ENCODE peak calls at places on chromosomes 7 and 10, in ten cellular contexts. One of them, this sample, is unnamed.

GRCh38 chr10:6399879-6400278 is 180.2 kb downstream of the PRKCQ start:
- DNase-seq in HFFc6: no peak
- DNase-seq in Calu3: peak
- DNase-seq in BJ: no peak
- DNase-seq in dorsolateral prefrontal cortex: no peak
- DNase-seq in body of pancreas: no peak
- DNase-seq in cardiac muscle cell: no peak
- DNase-seq in thoracic aorta: no peak
- DNase-seq in GM23338: no peak
- DNase-seq in AG09309: no peak
- DNase-seq in this sample: no peak

GRCh38 chr7:45873355-45873754 is 473 bp upstream of the CCDC201 start:
- DNase-seq in dorsolateral prefrontal cortex: no peak
- DNase-seq in GM23338: peak
- DNase-seq in BJ: no peak
- DNase-seq in AG09309: no peak
- DNase-seq in thoracic aorta: no peak
- DNase-seq in Calu3: no peak
- DNase-seq in body of pancreas: no peak
- DNase-seq in cardiac muscle cell: no peak
- DNase-seq in HFFc6: no peak
- DNase-seq in this sample: no peak

GRCh38 chr7:135886334-135887132 is 90.6 kb downstream of the MTPN start:
- DNase-seq in AG09309: no peak
- DNase-seq in GM23338: no peak
- DNase-seq in HFFc6: no peak
- DNase-seq in cardiac muscle cell: no peak
- DNase-seq in body of pancreas: no peak
- DNase-seq in Calu3: no peak
- DNase-seq in dorsolateral prefrontal cortex: no peak
- DNase-seq in BJ: no peak
- DNase-seq in thoracic aorta: no peak
- DNase-seq in this sample: no peak

GRCh38 chr10:5774987-5775386 is 38.2 kb downstream of the GDI2 start:
- DNase-seq in HFFc6: no peak
- DNase-seq in thoracic aorta: no peak
- DNase-seq in body of pancreas: no peak
- DNase-seq in AG09309: no peak
- DNase-seq in Calu3: no peak
- DNase-seq in dorsolateral prefrontal cortex: no peak
- DNase-seq in GM23338: no peak
- DNase-seq in cardiac muscle cell: no peak
- DNase-seq in BJ: no peak
- DNase-seq in this sample: no peak

GRCh38 chr7:155164316-155164715 is 94.2 kb downstream of the HTR5A start:
- DNase-seq in body of pancreas: no peak
- DNase-seq in thoracic aorta: no peak
- DNase-seq in cardiac muscle cell: no peak
- DNase-seq in HFFc6: no peak
- DNase-seq in BJ: no peak
- DNase-seq in Calu3: no peak
- DNase-seq in AG09309: no peak
- DNase-seq in dorsolateral prefrontal cortex: no peak
- DNase-seq in GM23338: no peak
- DNase-seq in this sample: no peak

GRCh38 chr7:151694828-151695580 is 175.3 kb upstream of the RHEB start:
- DNase-seq in AG09309: no peak
- DNase-seq in dorsolateral prefrontal cortex: no peak
- DNase-seq in GM23338: no peak
- DNase-seq in body of pancreas: peak
- DNase-seq in Calu3: peak
- DNase-seq in cardiac muscle cell: no peak
- DNase-seq in BJ: no peak
- DNase-seq in HFFc6: no peak
- DNase-seq in thoracic aorta: peak
- DNase-seq in this sample: no peak

GRCh38 chr10:46301721-46302479 is 15.1 kb downstream of the ANTXRL start:
- DNase-seq in AG09309: no peak
- DNase-seq in cardiac muscle cell: no peak
- DNase-seq in BJ: no peak
- DNase-seq in thoracic aorta: no peak
- DNase-seq in Calu3: no peak
- DNase-seq in dorsolateral prefrontal cortex: no peak
- DNase-seq in GM23338: no peak
- DNase-seq in HFFc6: no peak
- DNase-seq in body of pancreas: no peak
- DNase-seq in this sample: no peak

GRCh38 chr10:113086282-113086681 is 136.2 kb downstream of the TCF7L2 start:
- DNase-seq in AG09309: no peak
- DNase-seq in thoracic aorta: no peak
- DNase-seq in GM23338: no peak
- DNase-seq in dorsolateral prefrontal cortex: no peak
- DNase-seq in cardiac muscle cell: no peak
- DNase-seq in Calu3: no peak
- DNase-seq in body of pancreas: no peak
- DNase-seq in HFFc6: no peak
- DNase-seq in BJ: no peak
- DNase-seq in this sample: no peak

DNA sequence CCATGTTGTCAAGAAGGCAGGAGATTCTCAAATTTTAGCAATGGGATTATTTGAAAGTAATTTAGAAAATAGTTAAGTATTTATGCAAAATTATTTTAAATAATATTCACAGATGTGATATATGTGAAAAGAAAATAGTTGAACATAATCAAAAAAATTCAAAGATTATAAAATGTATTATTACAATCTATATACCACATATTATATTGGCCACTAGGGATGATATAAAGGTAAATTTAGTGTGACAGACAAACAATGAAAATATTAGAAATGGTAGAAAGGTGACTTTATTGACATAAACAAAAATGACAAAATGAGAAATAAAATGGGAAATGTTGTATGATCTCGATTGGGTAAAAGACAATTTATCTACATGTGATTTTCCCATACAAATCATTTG is 385.5 kb downstream of the PCDH15 start:
- DNase-seq in AG09309: no peak
- DNase-seq in dorsolateral prefrontal cortex: no peak
- DNase-seq in HFFc6: no peak
- DNase-seq in GM23338: no peak
- DNase-seq in BJ: no peak
- DNase-seq in thoracic aorta: no peak
- DNase-seq in cardiac muscle cell: no peak
- DNase-seq in Calu3: no peak
- DNase-seq in body of pancreas: no peak
- DNase-seq in this sample: no peak
- TF ChIP-seq CTCF in AG09309: no peak
- TF ChIP-seq CTCF in dorsolateral prefrontal cortex: no peak
- TF ChIP-seq CTCF in HFFc6: peak
- TF ChIP-seq CTCF in GM23338: no peak
- TF ChIP-seq CTCF in BJ: no peak
- TF ChIP-seq CTCF in thoracic aorta: no peak
- TF ChIP-seq CTCF in cardiac muscle cell: no peak
- TF ChIP-seq CTCF in Calu3: no peak
- TF ChIP-seq CTCF in body of pancreas: no peak
- TF ChIP-seq CTCF in this sample: no peak

GRCh38 chr7:158324397-158325360 is 262.9 kb downstream of the PTPRN2 start:
- DNase-seq in GM23338: no peak
- DNase-seq in thoracic aorta: no peak
- DNase-seq in HFFc6: no peak
- DNase-seq in cardiac muscle cell: no peak
- DNase-seq in AG09309: no peak
- DNase-seq in Calu3: no peak
- DNase-seq in dorsolateral prefrontal cortex: no peak
- DNase-seq in body of pancreas: no peak
- DNase-seq in BJ: no peak
- DNase-seq in this sample: no peak

GRCh38 chr7:158327571-158328180 is 259.9 kb downstream of the PTPRN2 start:
- DNase-seq in AG09309: no peak
- DNase-seq in dorsolateral prefrontal cortex: no peak
- DNase-seq in body of pancreas: no peak
- DNase-seq in thoracic aorta: no peak
- DNase-seq in Calu3: no peak
- DNase-seq in GM23338: no peak
- DNase-seq in BJ: no peak
- DNase-seq in cardiac muscle cell: no peak
- DNase-seq in HFFc6: no peak
- DNase-seq in this sample: no peak

GRCh38 chr7:158327012-158327411 is 260.6 kb downstream of the PTPRN2 start:
- DNase-seq in body of pancreas: no peak
- DNase-seq in BJ: no peak
- DNase-seq in HFFc6: no peak
- DNase-seq in Calu3: no peak
- DNase-seq in dorsolateral prefrontal cortex: no peak
- DNase-seq in thoracic aorta: no peak
- DNase-seq in GM23338: no peak
- DNase-seq in AG09309: no peak
- DNase-seq in cardiac muscle cell: no peak
- DNase-seq in this sample: no peak

GRCh38 chr7:158323741-158324396 is 263.8 kb downstream of the PTPRN2 start:
- DNase-seq in cardiac muscle cell: no peak
- DNase-seq in Calu3: no peak
- DNase-seq in body of pancreas: no peak
- DNase-seq in HFFc6: no peak
- DNase-seq in GM23338: no peak
- DNase-seq in dorsolateral prefrontal cortex: no peak
- DNase-seq in BJ: no peak
- DNase-seq in AG09309: no peak
- DNase-seq in thoracic aorta: no peak
- DNase-seq in this sample: no peak

DNA sequence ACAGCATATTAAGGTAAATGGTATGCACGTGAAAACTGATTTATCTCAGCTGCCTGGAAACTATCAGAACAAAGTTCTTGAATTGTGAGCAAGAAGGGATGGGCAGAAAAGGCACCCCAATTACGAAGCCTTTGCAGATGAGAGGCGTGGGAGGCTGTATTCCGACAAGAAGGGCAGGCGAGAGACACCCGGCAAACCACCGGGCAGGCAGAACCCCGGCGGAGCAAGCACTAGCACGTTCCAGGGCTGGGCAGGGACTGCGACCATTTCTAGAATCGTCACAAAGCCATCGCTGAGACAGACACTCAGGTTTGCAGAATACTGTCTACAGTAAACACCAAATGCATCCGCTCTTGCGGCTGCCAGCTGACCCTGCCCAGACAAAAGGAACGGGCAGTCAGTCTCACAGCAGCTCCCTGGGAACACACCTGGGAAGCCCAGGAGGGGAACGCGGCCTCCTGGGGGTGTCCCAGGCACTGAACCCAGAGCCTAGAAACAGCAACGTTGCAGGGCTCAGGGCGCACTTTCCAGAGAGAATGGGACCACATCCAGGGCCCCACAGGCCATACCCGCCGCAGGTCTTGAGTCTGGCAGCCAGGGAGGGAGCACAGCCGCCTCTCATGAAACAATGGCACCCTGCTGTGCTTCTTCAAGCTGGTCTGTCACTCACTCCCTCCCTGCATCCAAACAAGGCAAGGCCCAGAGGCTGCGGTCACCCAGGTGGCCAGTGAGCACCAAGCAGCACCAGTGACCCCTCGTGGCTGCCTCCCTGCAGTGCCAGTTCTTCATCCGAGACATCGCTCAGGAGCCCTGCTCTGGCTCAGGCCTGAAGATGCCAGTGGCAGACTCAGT is 261.9 kb downstream of the PTPRN2 start:
- DNase-seq in BJ: no peak
- DNase-seq in body of pancreas: peak
- DNase-seq in thoracic aorta: no peak
- DNase-seq in dorsolateral prefrontal cortex: peak
- DNase-seq in cardiac muscle cell: no peak
- DNase-seq in HFFc6: no peak
- DNase-seq in GM23338: peak
- DNase-seq in Calu3: no peak
- DNase-seq in AG09309: no peak
- DNase-seq in this sample: no peak
- TF ChIP-seq CTCF in BJ: no peak
- TF ChIP-seq CTCF in body of pancreas: no peak
- TF ChIP-seq CTCF in thoracic aorta: no peak
- TF ChIP-seq CTCF in dorsolateral prefrontal cortex: peak
- TF ChIP-seq CTCF in cardiac muscle cell: no peak
- TF ChIP-seq CTCF in HFFc6: no peak
- TF ChIP-seq CTCF in GM23338: peak
- TF ChIP-seq CTCF in Calu3: no peak
- TF ChIP-seq CTCF in AG09309: no peak
- TF ChIP-seq CTCF in this sample: no peak

GRCh38 chr7:100124301-100125229 is 2.2 kb upstream of the MBLAC1 start:
- DNase-seq in Calu3: no peak
- DNase-seq in dorsolateral prefrontal cortex: no peak
- DNase-seq in thoracic aorta: no peak
- DNase-seq in GM23338: no peak
- DNase-seq in cardiac muscle cell: no peak
- DNase-seq in body of pancreas: no peak
- DNase-seq in AG09309: no peak
- DNase-seq in HFFc6: no peak
- DNase-seq in BJ: no peak
- DNase-seq in this sample: no peak

GRCh38 chr7:100120518-100121085 is 1.2 kb downstream of the CNPY4 start:
- DNase-seq in Calu3: no peak
- DNase-seq in AG09309: no peak
- DNase-seq in thoracic aorta: no peak
- DNase-seq in BJ: no peak
- DNase-seq in cardiac muscle cell: no peak
- DNase-seq in HFFc6: no peak
- DNase-seq in GM23338: no peak
- DNase-seq in body of pancreas: no peak
- DNase-seq in dorsolateral prefrontal cortex: no peak
- DNase-seq in this sample: no peak

GRCh38 chr7:100119701-100120517 is 475 bp downstream of the CNPY4 start:
- DNase-seq in HFFc6: peak
- DNase-seq in body of pancreas: peak
- DNase-seq in GM23338: peak
- DNase-seq in cardiac muscle cell: peak
- DNase-seq in thoracic aorta: no peak
- DNase-seq in BJ: peak
- DNase-seq in AG09309: no peak
- DNase-seq in Calu3: peak
- DNase-seq in dorsolateral prefrontal cortex: peak
- DNase-seq in this sample: no peak

GRCh38 chr7:100122568-100122967 is 3.1 kb downstream of the CNPY4 start:
- DNase-seq in GM23338: no peak
- DNase-seq in body of pancreas: no peak
- DNase-seq in Calu3: no peak
- DNase-seq in BJ: no peak
- DNase-seq in AG09309: no peak
- DNase-seq in HFFc6: no peak
- DNase-seq in cardiac muscle cell: no peak
- DNase-seq in dorsolateral prefrontal cortex: no peak
- DNase-seq in thoracic aorta: no peak
- DNase-seq in this sample: no peak

GRCh38 chr7:100122067-100122466 is 2.6 kb downstream of the CNPY4 start:
- DNase-seq in body of pancreas: no peak
- DNase-seq in cardiac muscle cell: no peak
- DNase-seq in dorsolateral prefrontal cortex: no peak
- DNase-seq in Calu3: no peak
- DNase-seq in BJ: no peak
- DNase-seq in GM23338: no peak
- DNase-seq in HFFc6: no peak
- DNase-seq in AG09309: no peak
- DNase-seq in thoracic aorta: no peak
- DNase-seq in this sample: no peak
- TF ChIP-seq CTCF in body of pancreas: no peak
- TF ChIP-seq CTCF in cardiac muscle cell: no peak
- TF ChIP-seq CTCF in dorsolateral prefrontal cortex: no peak
- TF ChIP-seq CTCF in Calu3: no peak
- TF ChIP-seq CTCF in BJ: no peak
- TF ChIP-seq CTCF in GM23338: no peak
- TF ChIP-seq CTCF in HFFc6: no peak
- TF ChIP-seq CTCF in AG09309: no peak
- TF ChIP-seq CTCF in thoracic aorta: no peak
- TF ChIP-seq CTCF in this sample: no peak

DNA sequence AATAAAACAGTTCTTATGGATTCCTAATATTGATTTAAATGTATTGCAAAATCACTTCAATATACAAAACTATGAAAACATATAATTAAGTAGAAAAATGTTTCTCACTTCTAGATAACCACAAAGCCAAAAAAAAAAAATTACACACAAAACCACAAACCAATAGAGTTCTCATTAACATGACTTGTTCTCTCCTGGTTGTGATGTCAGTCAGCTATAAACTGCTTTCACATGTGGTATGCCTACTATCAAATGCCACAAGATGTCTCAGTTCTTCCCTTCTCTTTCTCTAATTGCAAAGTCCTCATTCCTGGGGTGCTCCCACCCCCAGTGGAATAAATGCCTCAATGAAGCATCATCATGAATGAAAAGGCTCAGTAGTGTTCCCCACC is 16.6 kb downstream of the GNAI1 start:
- DNase-seq in cardiac muscle cell: peak
- DNase-seq in dorsolateral prefrontal cortex: no peak
- DNase-seq in GM23338: no peak
- DNase-seq in AG09309: peak
- DNase-seq in Calu3: no peak
- DNase-seq in thoracic aorta: no peak
- DNase-seq in body of pancreas: no peak
- DNase-seq in BJ: peak
- DNase-seq in HFFc6: peak
- DNase-seq in this sample: no peak
- TF ChIP-seq CTCF in cardiac muscle cell: no peak
- TF ChIP-seq CTCF in dorsolateral prefrontal cortex: no peak
- TF ChIP-seq CTCF in GM23338: no peak
- TF ChIP-seq CTCF in AG09309: no peak
- TF ChIP-seq CTCF in Calu3: no peak
- TF ChIP-seq CTCF in thoracic aorta: no peak
- TF ChIP-seq CTCF in body of pancreas: no peak
- TF ChIP-seq CTCF in BJ: peak
- TF ChIP-seq CTCF in HFFc6: peak
- TF ChIP-seq CTCF in this sample: no peak

This sample was measured in activated B cell treated with CpG ODN at 0.5 μM for 24 hours.